ENCODE peak calls at places on chromosomes 2 and 18, in ten cellular contexts. K, S, L, M, T, D, U, I, O and Y are unnamed samples.

GRCh38 chr18:2589345-2590060 is 18.1 kb downstream of the NDC80 start:
- DNase-seq in K (peak), S (no peak), L (no peak), M (peak), T (no peak), D (peak), U (no peak), I (no peak), O (no peak), Y (no peak)

GRCh38 chr18:42532119-42532518 is 577.1 kb downstream of the PIK3C3 start:
- DNase-seq in K (no peak), S (no peak), L (no peak), M (no peak), T (no peak), D (no peak), U (no peak), I (no peak), O (no peak), Y (no peak)

GRCh38 chr2:213451542-213452256 is 167.4 kb downstream of the SPAG16 start:
- DNase-seq in K (no peak), S (no peak), L (no peak), M (no peak), T (no peak), D (no peak), U (no peak), I (no peak), O (no peak), Y (no peak)

GRCh38 chr2:240223631-240224030 is 83.2 kb upstream of the OTOS start:
- DNase-seq in K (no peak), S (no peak), L (no peak), M (no peak), T (no peak), D (no peak), U (no peak), I (no peak), O (no peak), Y (no peak)

GRCh38 chr2:238820909-238821308 is 27.0 kb upstream of the TWIST2 start:
- DNase-seq in K (no peak), S (no peak), L (no peak), M (no peak), T (no peak), D (no peak), U (no peak), I (no peak), O (no peak), Y (peak)

GRCh38 chr2:84781942-84782716 is 98.8 kb downstream of the TRABD2A start:
- DNase-seq in K (no peak), S (no peak), L (no peak), M (peak), T (no peak), D (peak), U (no peak), I (no peak), O (no peak), Y (no peak)

GRCh38 chr2:117856415-117857210 is 42.1 kb downstream of the DDX18 start:
- DNase-seq in K (peak), S (no peak), L (no peak), M (no peak), T (peak), D (peak), U (no peak), I (peak), O (no peak), Y (peak)

GRCh38 chr2:192292478-192292877 is 97.7 kb upstream of the TMEFF2 start:
- DNase-seq in K (no peak), S (no peak), L (no peak), M (no peak), T (no peak), D (no peak), U (no peak), I (no peak), O (no peak), Y (no peak)

GRCh38 chr2:181678033-181678586 is 2.2 kb downstream of the NEUROD1 start:
- DNase-seq in K (peak), S (no peak), L (peak), M (peak), T (peak), D (peak), U (no peak), I (no peak), O (no peak), Y (peak)

GRCh38 chr2:192286093-192286701 is 91.5 kb upstream of the TMEFF2 start:
- DNase-seq in K (peak), S (no peak), L (peak), M (peak), T (peak), D (peak), U (no peak), I (no peak), O (no peak), Y (peak)

GRCh38 chr18:55461843-55462242 is 126.1 kb downstream of the TCF4 start:
- DNase-seq in K (no peak), S (no peak), L (no peak), M (no peak), T (no peak), D (no peak), U (no peak), I (no peak), O (no peak), Y (no peak)

GRCh38 chr2:9780368-9781130 is 62.7 kb upstream of the TAF1B start:
- DNase-seq in K (no peak), S (no peak), L (no peak), M (peak), T (no peak), D (no peak), U (no peak), I (no peak), O (no peak), Y (no peak)

GRCh38 chr2:9234680-9235387 is 28.2 kb downstream of the ASAP2 start:
- DNase-seq in K (no peak), S (no peak), L (no peak), M (no peak), T (no peak), D (peak), U (peak), I (peak), O (no peak), Y (peak)